ENCODE peak calls at places on chromosomes 2 and 18, in four cellular contexts. H is HepG2, J is H1, D is GM12878. O is an unnamed sample.
A peak's percentile ranks its signal among the peaks of the same experiment; 100 is the strongest.

GRCh38 chr2:234512884-234513669 is 16.2 kb upstream of the ARL4C start:
- DNase-seq in H (no peak), J (no peak), D (no peak), O (peak; percentile 30)

GRCh38 chr2:209334188-209335017 is 89.4 kb upstream of the MAP2 start:
- DNase-seq in H (peak; percentile 53), J (no peak), D (no peak), O (peak; percentile 18)

GRCh38 chr18:5137261-5137660 is 59.8 kb downstream of the AKAIN1 start:
- DNase-seq in H (no peak), J (no peak), D (no peak), O (no peak)

GRCh38 chr2:8264981-8265380 is 416.9 kb upstream of the ID2 start:
- DNase-seq in H (no peak), J (no peak), D (no peak), O (no peak)

GRCh38 chr2:241852981-241853631 is 5.6 kb downstream of the PDCD1 start:
- DNase-seq in H (no peak), J (no peak), D (no peak), O (no peak)

GRCh38 chr2:160229591-160229990 is 29.5 kb upstream of the ITGB6 start:
- DNase-seq in H (no peak), J (no peak), D (no peak), O (no peak)

GRCh38 chr2:166060191-166060590 is 67.6 kb downstream of the SCN1A start:
- DNase-seq in H (no peak), J (no peak), D (no peak), O (no peak)

GRCh38 chr2:121095257-121096080 is 189.5 kb downstream of the TFCP2L1 start:
- DNase-seq in H (peak; percentile 53), J (no peak), D (no peak), O (peak; percentile 72)

GRCh38 chr2:196437626-196438025 is 201.9 kb upstream of the CCDC150 start:
- DNase-seq in H (no peak), J (no peak), D (no peak), O (no peak)

GRCh38 chr2:216372761-216373291 is 543 bp upstream of the MARCHF4 start:
- DNase-seq in H (no peak), J (no peak), D (no peak), O (no peak)

GRCh38 chr2:237650455-237650850 is 23.1 kb downstream of the LRRFIP1 start:
- DNase-seq in H (no peak), J (no peak), D (no peak), O (no peak)

GRCh38 chr2:191352536-191352935 is 107.3 kb downstream of the MYO1B start:
- DNase-seq in H (no peak), J (no peak), D (no peak), O (no peak)

GRCh38 chr2:47087051-47087450 is 68.1 kb downstream of the STPG4 start:
- DNase-seq in H (no peak), J (no peak), D (no peak), O (no peak)

GRCh38 chr2:47086571-47086970 is 68.5 kb downstream of the STPG4 start:
- DNase-seq in H (no peak), J (no peak), D (no peak), O (no peak)

GRCh38 chr2:47083886-47084682 is 71.0 kb downstream of the STPG4 start:
- DNase-seq in H (no peak), J (no peak), D (no peak), O (no peak)

GRCh38 chr2:47088371-47089082 is 66.6 kb downstream of the STPG4 start:
- DNase-seq in H (peak; percentile 47), J (no peak), D (no peak), O (peak; percentile 73)

DNA sequence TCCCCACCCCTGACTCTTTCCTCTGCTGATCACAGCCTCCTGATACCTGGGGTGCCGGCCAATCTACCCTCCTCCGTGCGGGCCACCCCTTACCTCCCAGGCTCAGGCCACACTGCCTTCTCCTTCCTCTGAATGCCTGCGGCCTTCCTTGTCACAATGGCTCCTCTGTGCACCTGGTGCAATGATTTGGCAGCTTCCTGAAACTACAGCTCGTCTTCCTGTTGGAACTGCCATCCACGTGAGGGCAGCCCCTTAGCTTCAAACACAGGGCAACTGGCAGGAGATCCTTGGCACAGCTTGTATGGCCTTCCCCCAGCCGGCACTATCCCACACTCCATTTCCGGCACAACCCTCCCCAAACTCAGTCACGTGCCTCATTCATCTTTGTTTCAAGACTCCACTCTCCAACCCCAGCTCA is 69.0 kb downstream of the STPG4 start:
- DNase-seq in H (no peak), J (no peak), D (no peak), O (no peak)
- H3K27ac ChIP-seq in H (no peak overlapping the region), J (no peak overlapping the region), D (no peak overlapping the region), O (no peak overlapping the region)

GRCh38 chr2:10911291-10912075 is at the start of gene KCNF1:
- DNase-seq in H (peak; percentile 68), J (no peak), D (no peak), O (no peak)
- TF ChIP-seq EZH2 in H (peak; percentile 88), J (peak; percentile 23), D (no peak), O (no peak)

DNA sequence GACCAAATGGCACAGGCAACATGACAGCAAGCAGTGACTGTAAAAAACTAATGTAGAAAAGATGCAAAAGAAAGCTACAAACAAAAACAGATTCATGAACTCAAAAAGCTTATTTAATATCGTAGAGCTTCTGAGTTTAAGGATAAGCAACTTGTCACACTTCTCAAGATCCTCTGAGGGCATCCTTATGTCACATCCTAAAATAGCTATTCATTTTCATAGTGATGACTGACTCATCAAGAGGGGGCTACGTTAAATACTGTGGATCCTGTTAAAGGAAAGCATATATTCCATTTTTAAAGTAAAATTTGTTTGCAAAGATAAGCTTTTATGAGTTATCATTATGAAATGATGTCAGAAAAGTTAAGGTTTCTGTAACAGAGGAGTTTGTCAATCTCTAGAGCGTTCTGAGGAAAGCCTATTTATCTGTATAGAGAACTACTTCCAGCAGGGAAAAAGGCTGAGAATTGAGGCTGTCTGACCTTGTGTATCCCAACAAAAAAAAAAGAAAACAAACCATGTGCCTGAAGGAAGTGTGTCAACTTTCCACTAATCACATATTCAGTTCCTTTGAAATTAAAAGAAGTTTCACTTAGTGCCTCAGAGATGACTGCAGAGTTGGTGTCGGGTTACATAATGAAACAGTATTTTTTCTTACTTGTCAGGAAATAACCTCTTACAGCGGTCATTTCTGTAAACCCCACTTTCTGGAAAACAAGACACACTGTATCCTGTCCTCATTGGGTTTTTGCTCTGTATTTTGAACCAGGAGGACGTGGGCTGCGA is 115.5 kb downstream of the ESCO1 start:
- DNase-seq in H (no peak), J (no peak), D (no peak), O (no peak)
- TF ChIP-seq RFX5 in H (no peak), J (no peak), D (no peak), O (no peak)

GRCh38 chr2:200784215-200784614 is 27.5 kb upstream of the BZW1 start:
- DNase-seq in H (no peak), J (no peak), D (no peak), O (no peak)

GRCh38 chr2:200787351-200788128 is 24.2 kb upstream of the BZW1 start:
- DNase-seq in H (no peak), J (no peak), D (no peak), O (no peak)

GRCh38 chr2:200786826-200787225 is 24.9 kb upstream of the BZW1 start:
- DNase-seq in H (no peak), J (no peak), D (no peak), O (no peak)

GRCh38 chr2:200788129-200788718 is 23.5 kb upstream of the BZW1 start:
- DNase-seq in H (no peak), J (no peak), D (no peak), O (no peak)

DNA sequence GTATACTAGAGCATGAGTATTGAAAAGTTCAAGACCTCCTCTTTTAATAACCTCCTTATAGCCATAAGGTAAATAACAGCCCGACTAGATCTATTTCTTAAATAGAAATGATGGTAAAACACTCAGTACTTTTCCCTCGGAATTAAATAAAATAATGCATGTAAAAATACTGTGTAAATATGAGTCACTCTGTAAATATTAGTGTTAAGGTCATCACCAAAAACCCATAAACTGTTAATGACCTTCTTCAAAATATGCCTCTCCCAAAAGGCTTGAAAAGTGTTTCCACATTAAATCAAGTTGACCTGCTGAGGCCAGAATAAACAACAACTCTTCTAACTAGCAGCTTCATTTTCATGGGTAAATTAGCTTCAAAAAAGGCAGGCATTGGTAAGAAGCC is 25.3 kb upstream of the BZW1 start:
- DNase-seq in H (peak; percentile 37), J (no peak), D (no peak), O (no peak)
- H3K27ac ChIP-seq in H (no peak overlapping the region), J (no peak overlapping the region), D (no peak overlapping the region), O (no peak overlapping the region)

GRCh38 chr2:172091626-172092566 is 6.6 kb downstream of the DLX1 start:
- DNase-seq in H (no peak), J (no peak), D (no peak), O (no peak)
- TF ChIP-seq EZH2 in H (peak; percentile 2), J (peak; percentile 33), D (no peak), O (no peak)

GRCh38 chr2:110842048-110842447 is 109.7 kb downstream of the ACOXL start:
- DNase-seq in H (no peak), J (no peak), D (no peak), O (no peak)
- TF ChIP-seq RFX5 in H (no peak), J (no peak), D (no peak), O (no peak)

DNA sequence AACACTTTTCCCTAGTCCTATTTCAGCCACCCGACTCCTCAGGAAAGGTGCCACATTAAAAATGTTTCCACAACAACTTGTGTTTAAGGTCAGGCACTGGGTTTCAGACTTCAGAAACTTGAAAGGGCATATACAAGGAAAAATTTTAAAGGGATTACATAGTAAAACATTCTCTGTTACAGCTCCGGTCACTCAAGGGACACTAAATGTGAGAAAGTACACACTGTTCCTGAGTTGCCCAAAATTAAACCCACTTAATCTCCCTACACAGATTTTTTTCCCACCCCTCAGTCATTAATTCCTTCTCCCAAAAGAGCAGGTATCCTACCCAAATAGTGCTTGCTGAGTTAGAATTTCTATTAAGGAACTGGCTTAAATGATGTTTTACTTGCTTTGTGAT is 14.2 kb downstream of the STK39 start:
- DNase-seq in H (no peak), J (no peak), D (no peak), O (no peak)
- H3K27ac ChIP-seq in H (no peak overlapping the region), J (no peak overlapping the region), D (no peak overlapping the region), O (no peak overlapping the region)

GRCh38 chr2:2577366-2577765 is 246.3 kb upstream of the MYT1L start:
- DNase-seq in H (no peak), J (no peak), D (no peak), O (no peak)
- TF ChIP-seq EZH2 in H (no peak), J (no peak), D (no peak), O (no peak)

DNA sequence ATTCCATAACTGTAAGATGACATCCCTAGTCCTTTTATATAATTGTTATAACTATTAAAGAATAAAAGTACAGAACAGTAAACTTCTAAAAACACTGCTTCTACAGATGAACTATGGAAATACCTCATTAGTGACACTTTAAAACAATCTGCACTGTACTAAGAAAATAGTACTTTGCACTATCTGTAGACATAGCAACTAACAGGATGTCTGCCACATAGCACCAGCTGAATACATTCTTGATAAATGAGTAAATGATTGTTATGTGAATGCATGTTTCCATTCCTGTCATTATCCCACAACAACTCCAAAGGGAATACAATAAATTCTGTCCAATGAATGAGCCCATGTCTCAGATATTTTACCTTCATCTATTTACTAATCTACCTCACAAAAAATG is 115.3 kb upstream of the SLC35G4 start:
- DNase-seq in H (peak; percentile 81), J (no peak), D (no peak), O (no peak)
- TF ChIP-seq RFX5 in H (no peak), J (no peak), D (no peak), O (no peak)